ENCODE peak calls at places on chromosomes 7 and 10, in eight cellular contexts. V, W, X, D, T, P, M and B are unnamed samples. For H3K4me1, the result is how much of the 10 kb centered on the place peaks cover.

GRCh38 chr7:74023037-74023436 is 4.9 kb upstream of the ELN start:
- DNase-seq in T (peak), D (peak), W (peak), V (no peak), X (peak), M (peak), P (peak), B (no peak)

GRCh38 chr7:130309986-130310385 is 17.0 kb downstream of the CPA4 start:
- DNase-seq in M (no peak), T (no peak), V (no peak), W (no peak), P (no peak), D (no peak), X (no peak), B (no peak)

GRCh38 chr7:47180268-47180826 is 401.6 kb downstream of the TNS3 start:
- DNase-seq in P (peak), D (peak), W (no peak), X (peak), T (peak), M (peak), V (no peak), B (no peak)

GRCh38 chr7:158228986-158229385 is 358.6 kb downstream of the PTPRN2 start:
- DNase-seq in M (peak), X (no peak), P (no peak), D (peak), W (no peak), V (no peak), T (no peak), B (no peak)

GRCh38 chr7:75711634-75712494 is 26.9 kb downstream of the HIP1 start:
- DNase-seq in T (no peak), M (peak), V (no peak), W (no peak), X (no peak), D (no peak), P (peak), B (no peak)

GRCh38 chr10:107914450-107915276 is 750.2 kb upstream of the SORCS1 start:
- DNase-seq in X (peak), W (peak), P (no peak), V (peak), T (no peak), D (no peak), M (peak), B (no peak)

GRCh38 chr10:3330687-3331086 is 158.1 kb upstream of the PITRM1 start:
- DNase-seq in P (peak), M (peak), X (peak), T (peak), V (peak), W (no peak), D (peak), B (no peak)

GRCh38 chr7:139232893-139233292 is 1.9 kb downstream of the UBN2 start:
- DNase-seq in M (no peak), P (no peak), W (no peak), D (peak), V (no peak), X (no peak), T (no peak), B (no peak)

GRCh38 chr7:9149499-9150082 is 716.2 kb downstream of the NXPH1 start:
- DNase-seq in X (no peak), D (peak), W (no peak), V (no peak), P (no peak), T (no peak), M (no peak), B (no peak)

GRCh38 chr7:41472427-41473125 is 230.3 kb downstream of the INHBA start:
- DNase-seq in X (no peak), M (no peak), V (no peak), P (no peak), T (no peak), W (no peak), D (peak), B (no peak)

GRCh38 chr7:1512781-1513656 is 8.8 kb upstream of the INTS1 start:
- DNase-seq in P (peak), W (no peak), X (no peak), D (peak), V (peak), T (peak), M (no peak), B (peak)

GRCh38 chr10:49761789-49762565 is at the start of gene OGDHL:
- DNase-seq in V (peak), T (no peak), D (peak), W (peak), P (peak), M (peak), X (peak), B (no peak)

GRCh38 chr7:43294080-43294630 is 181.7 kb downstream of the HECW1 start:
- DNase-seq in W (no peak), X (peak), V (no peak), T (no peak), D (peak), P (no peak), M (peak), B (no peak)

GRCh38 chr7:47815867-47816266 is 132.4 kb downstream of the PKD1L1 start:
- DNase-seq in M (no peak), W (no peak), V (peak), X (no peak), T (no peak), D (no peak), P (no peak), B (no peak)

GRCh38 chr7:100895956-100896742 is 461 bp upstream of the ACHE start:
- DNase-seq in W (peak), P (no peak), X (peak), T (no peak), V (peak), M (peak), D (no peak), B (no peak)

GRCh38 chr10:11532329-11532728 is 79.1 kb downstream of the USP6NL start:
- DNase-seq in X (no peak), P (no peak), M (no peak), D (no peak), T (no peak), W (no peak), V (no peak), B (no peak)

GRCh38 chr10:83982812-83983211 is 156.5 kb upstream of the GHITM start:
- DNase-seq in T (no peak), X (no peak), D (no peak), V (no peak), P (no peak), W (no peak), M (no peak), B (no peak)

GRCh38 chr10:79224992-79225391 is 122.3 kb upstream of the PPIF start:
- DNase-seq in D (no peak), P (no peak), W (peak), T (no peak), X (no peak), M (no peak), V (no peak), B (no peak)
- H3K4me1 ChIP-seq in D (under half), P (under half), W (under half), T (half or more), X (half or more), M (under half), V (half or more), B (under half)

GRCh38 chr7:17315974-17316373 is 17.5 kb downstream of the AHR start:
- DNase-seq in V (no peak), T (no peak), D (no peak), X (no peak), P (no peak), W (no peak), M (no peak), B (no peak)
- H3K4me1 ChIP-seq in V (under half), T (half or more), D (under half), X (under half), P (under half), W (under half), M (under half), B (under half)

GRCh38 chr7:6248581-6248980 is 23.8 kb downstream of the CYTH3 start:
- DNase-seq in T (no peak), P (no peak), M (peak), W (no peak), V (no peak), D (peak), X (no peak), B (no peak)

GRCh38 chr7:6252748-6253147 is 19.7 kb downstream of the CYTH3 start:
- DNase-seq in T (no peak), W (no peak), P (no peak), X (no peak), D (no peak), M (no peak), V (no peak), B (no peak)

GRCh38 chr7:6250364-6250833 is 22.0 kb downstream of the CYTH3 start:
- DNase-seq in V (no peak), X (no peak), P (no peak), T (no peak), D (no peak), M (no peak), W (no peak), B (no peak)

GRCh38 chr7:6252310-6252709 is 20.1 kb downstream of the CYTH3 start:
- DNase-seq in T (no peak), M (no peak), P (no peak), D (no peak), V (no peak), X (no peak), W (no peak), B (no peak)

DNA sequence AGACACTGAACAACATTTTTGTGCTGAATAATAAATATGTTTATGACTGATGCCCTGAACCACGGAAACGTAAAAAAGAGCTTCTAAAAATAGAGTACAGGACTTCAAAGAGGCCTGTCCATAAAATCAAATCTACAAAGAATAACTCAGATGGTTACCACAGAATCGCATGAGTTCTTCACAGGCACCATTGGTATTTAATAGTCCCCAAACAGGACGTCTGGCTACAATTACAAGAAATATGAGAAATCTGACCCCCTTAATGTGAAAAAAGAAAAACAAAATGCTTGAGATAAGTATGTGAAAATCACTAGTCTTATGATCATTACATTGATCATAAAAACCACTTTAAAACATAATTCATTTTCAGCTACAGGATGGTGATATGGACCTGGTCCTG is 20.8 kb downstream of the CYTH3 start:
- DNase-seq in T (no peak), P (no peak), W (no peak), X (no peak), V (no peak), D (no peak), M (no peak), B (no peak)
- H3K4me1 ChIP-seq in T (half or more), P (under half), W (under half), X (under half), V (under half), D (under half), M (under half), B (under half)

DNA sequence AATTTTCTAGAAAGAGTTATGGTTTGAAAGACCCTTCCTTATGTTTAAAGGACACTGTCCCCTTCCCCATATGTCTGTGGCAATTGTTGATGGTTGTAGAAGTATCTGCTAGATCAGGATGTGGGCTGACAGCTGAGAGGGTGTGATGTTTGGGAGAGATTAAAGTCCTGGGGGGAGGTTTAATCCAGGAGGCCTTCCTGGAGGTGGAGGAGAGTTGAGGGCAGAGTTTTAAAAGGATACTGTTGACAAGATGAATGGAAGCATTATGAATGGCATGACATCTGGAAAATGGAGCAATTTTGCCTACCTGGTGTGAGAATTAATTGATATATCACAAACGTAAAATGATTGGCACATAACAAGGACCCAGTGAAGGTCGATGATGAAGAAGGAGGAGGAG is 32.9 kb upstream of the SMC3 start:
- DNase-seq in X (no peak), V (no peak), W (no peak), M (no peak), P (no peak), T (no peak), D (no peak), B (no peak)
- H3K4me1 ChIP-seq in X (under half), V (under half), W (under half), M (under half), P (under half), T (under half), D (under half), B (under half)

GRCh38 chr7:50835156-50835555 is 52.5 kb upstream of the GRB10 start:
- DNase-seq in X (no peak), P (no peak), V (no peak), M (no peak), T (no peak), D (peak), W (no peak), B (no peak)
- H3K4me1 ChIP-seq in X (under half), P (under half), V (under half), M (under half), T (under half), D (half or more), W (under half), B (under half)